ENCODE peak calls at places on chromosomes 6 and 20, in seven cellular contexts. A is body of pancreas, W is colonic mucosa, H is esophagus squamous epithelium, N is H1, C is cardiac fibroblast, F is endodermal cell. T is an unnamed sample.

GRCh38 chr20:62501801-62502495 is 26.2 kb upstream of the GATA5 start:
- DNase-seq in A (no peak), W (no peak), H (no peak), N (no peak), C (peak; percentile 37), F (no peak), T (no peak)

GRCh38 chr6:31010393-31011060 is at the start of gene MUC22:
- DNase-seq in A (no peak), W (no peak), H (no peak), N (no peak), C (peak; percentile 27), F (no peak), T (no peak)

GRCh38 chr6:30169658-30170614 is 6.6 kb downstream of the TRIM15 start:
- DNase-seq in A (no peak), W (peak; percentile 41), H (no peak), N (no peak), C (peak; percentile 75), F (no peak), T (peak; percentile 7)

GRCh38 chr6:135673671-135674309 is 176.2 kb upstream of the AHI1 start:
- DNase-seq in A (no peak), W (no peak), H (no peak), N (no peak), C (no peak), F (no peak), T (no peak)

GRCh38 chr20:47782091-47782490 is 3.2 kb downstream of the SULF2 start:
- DNase-seq in A (no peak), W (no peak), H (no peak), N (no peak), C (no peak), F (no peak), T (no peak)

GRCh38 chr6:103183831-103184411 is 1675.8 kb downstream of the HACE1 start:
- DNase-seq in A (no peak), W (no peak), H (no peak), N (peak; percentile 15), C (no peak), F (peak; percentile 83), T (no peak)

GRCh38 chr6:170173416-170173990 is 117.4 kb downstream of the DLL1 start:
- DNase-seq in A (no peak), W (peak; percentile 10), H (no peak), N (no peak), C (no peak), F (peak; percentile 36), T (no peak)

GRCh38 chr6:16405349-16405865 is 167.0 kb downstream of the GMPR start:
- DNase-seq in A (no peak), W (no peak), H (no peak), N (no peak), C (peak; percentile 26), F (no peak), T (no peak)

GRCh38 chr20:36548006-36548315 is 6.6 kb downstream of the MYL9 start:
- DNase-seq in A (no peak), W (no peak), H (no peak), N (no peak), C (no peak), F (peak; percentile 92), T (no peak)

GRCh38 chr6:12602951-12603710 is 113.4 kb upstream of the PHACTR1 start:
- DNase-seq in A (peak; percentile 39), W (no peak), H (no peak), N (no peak), C (peak; percentile 93), F (no peak), T (peak; percentile 57)

GRCh38 chr6:166351715-166352285 is 9.5 kb upstream of the SFT2D1 start:
- DNase-seq in A (peak; percentile 30), W (peak; percentile 74), H (no peak), N (no peak), C (peak; percentile 25), F (no peak), T (peak; percentile 78)

GRCh38 chr6:70281923-70282902 is 20.7 kb downstream of the COL9A1 start:
- DNase-seq in A (peak; percentile 17), W (no peak), H (no peak), N (peak; percentile 23), C (peak; percentile 1), F (peak; percentile 85), T (no peak)

GRCh38 chr20:46963196-46963529 is 68.5 kb downstream of the EYA2 start:
- DNase-seq in A (no peak), W (no peak), H (no peak), N (no peak), C (no peak), F (no peak), T (no peak)

GRCh38 chr6:3440911-3441310 is 15.9 kb downstream of the SLC22A23 start:
- DNase-seq in A (no peak), W (no peak), H (no peak), N (no peak), C (no peak), F (peak; percentile 26), T (no peak)

GRCh38 chr6:18204691-18205090 is 49.5 kb downstream of the KDM1B start:
- DNase-seq in A (no peak), W (no peak), H (no peak), N (no peak), C (no peak), F (peak; percentile 27), T (no peak)

GRCh38 chr20:46590453-46590852 is 40.0 kb upstream of the OCSTAMP start:
- DNase-seq in A (no peak), W (no peak), H (no peak), N (no peak), C (no peak), F (no peak), T (no peak)

GRCh38 chr6:52391599-52391998 is 28.5 kb upstream of the EFHC1 start:
- DNase-seq in A (no peak), W (no peak), H (no peak), N (no peak), C (no peak), F (no peak), T (no peak)

GRCh38 chr6:89977808-89978748 is 83.8 kb downstream of the GJA10 start:
- DNase-seq in A (no peak), W (no peak), H (no peak), N (no peak), C (peak; percentile 65), F (no peak), T (no peak)

GRCh38 chr6:3284436-3284876 is 25.7 kb downstream of the PSMG4 start:
- DNase-seq in A (no peak), W (no peak), H (no peak), N (no peak), C (no peak), F (peak; percentile 37), T (no peak)

GRCh38 chr20:4813839-4814695 is 92.4 kb downstream of the PRND start:
- DNase-seq in A (peak; percentile 10), W (no peak), H (peak; percentile 31), N (no peak), C (no peak), F (peak; percentile 32), T (no peak)

GRCh38 chr20:17627101-17627950 is 54.7 kb downstream of the RRBP1 start:
- DNase-seq in A (no peak), W (no peak), H (no peak), N (no peak), C (no peak), F (no peak), T (no peak)

GRCh38 chr6:145372671-145373123 is 362.6 kb downstream of the EPM2A start:
- DNase-seq in A (no peak), W (no peak), H (no peak), N (no peak), C (peak; percentile 84), F (no peak), T (no peak)

GRCh38 chr6:6569043-6569442 is 19.5 kb upstream of the LY86 start:
- DNase-seq in A (no peak), W (no peak), H (no peak), N (no peak), C (no peak), F (no peak), T (no peak)

GRCh38 chr6:46199387-46199786 is 28.6 kb upstream of the ENPP5 start:
- DNase-seq in A (no peak), W (no peak), H (no peak), N (no peak), C (peak; percentile 90), F (no peak), T (peak; percentile 14)

GRCh38 chr6:75532521-75532920 is 38.9 kb upstream of the FILIP1 start:
- DNase-seq in A (no peak), W (no peak), H (no peak), N (no peak), C (peak; percentile 57), F (no peak), T (no peak)

GRCh38 chr6:37862992-37863391 is 43.5 kb downstream of the ZFAND3 start:
- DNase-seq in A (no peak), W (no peak), H (no peak), N (no peak), C (no peak), F (no peak), T (peak; percentile 33)

GRCh38 chr20:48877299-48877698 is 44.2 kb upstream of the ARFGEF2 start:
- DNase-seq in A (no peak), W (peak; percentile 29), H (no peak), N (no peak), C (no peak), F (no peak), T (no peak)

GRCh38 chr6:87391334-87391733 is 16.4 kb upstream of the CFAP206 start:
- DNase-seq in A (no peak), W (no peak), H (no peak), N (peak; percentile 38), C (peak; percentile 48), F (peak; percentile 85), T (no peak)

GRCh38 chr6:154249499-154250298 is 106.9 kb downstream of the IPCEF1 start:
- DNase-seq in A (no peak), W (no peak), H (no peak), N (no peak), C (no peak), F (no peak), T (no peak)

GRCh38 chr6:144181639-144182038 is 31.3 kb downstream of the STX11 start:
- DNase-seq in A (no peak), W (no peak), H (no peak), N (no peak), C (no peak), F (no peak), T (no peak)
- TF ChIP-seq CTCF in A (no peak), W (no peak), H (no peak), N (no peak), C (no peak), F (no peak), T (no peak)

GRCh38 chr20:57432874-57433491 is 41.8 kb downstream of the RBM38 start:
- DNase-seq in A (peak; percentile 56), W (peak; percentile 82), H (peak; percentile 30), N (no peak), C (peak; percentile 41), F (no peak), T (no peak)
- H3K4me3 ChIP-seq in A (no peak overlapping the region), W (no peak overlapping the region), H (no peak overlapping the region), N (no peak overlapping the region), C (no peak overlapping the region), F (no peak overlapping the region), T (no peak overlapping the region)

GRCh38 chr6:116139917-116140316 is 14.0 kb upstream of the COL10A1 start:
- DNase-seq in A (no peak), W (no peak), H (no peak), N (no peak), C (no peak), F (no peak), T (no peak)
- TF ChIP-seq CTCF in A (no peak), W (no peak), H (no peak), N (peak; percentile 90), C (no peak), F (peak; percentile 75), T (peak; percentile 47)

DNA sequence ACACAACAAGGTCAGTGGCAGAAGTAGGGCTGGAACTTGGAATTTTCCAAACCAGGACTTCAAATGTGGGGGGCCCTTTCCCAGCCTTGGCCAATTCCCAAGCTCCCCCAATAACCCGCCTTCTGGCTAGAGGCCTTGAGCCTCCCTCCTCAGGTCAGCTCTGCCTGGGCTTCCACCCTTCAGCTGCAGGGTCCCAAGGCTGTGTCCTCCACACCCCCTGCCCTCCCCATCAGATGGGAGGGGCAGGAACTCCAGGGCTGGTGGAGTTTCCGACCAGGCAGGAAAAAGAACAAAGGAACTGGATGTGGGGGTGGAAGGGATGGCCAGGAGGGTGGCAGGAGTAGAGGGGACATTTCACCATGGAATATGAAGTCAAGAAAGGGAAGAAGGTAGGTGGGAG is at the start of gene CCM2L:
- DNase-seq in A (no peak), W (no peak), H (no peak), N (no peak), C (no peak), F (no peak), T (no peak)
- H3K4me3 ChIP-seq in A (no peak within 1 kb of the TSS), W (no peak within 1 kb of the TSS), H (peak within 1 kb of the TSS; percentile 32), N (no peak within 1 kb of the TSS), C (no peak within 1 kb of the TSS), F (no peak within 1 kb of the TSS), T (no peak within 1 kb of the TSS)

T was measured in LNCaP clone FGC.